ENCODE peak calls at places on chromosomes 13 and 19, in six cellular contexts. D is breast epithelium, Y is stomach, R is heart right ventricle, T is mesendoderm, X is uterus. P is an unnamed sample.

GRCh38 chr19:1775951-1776605 is 22.8 kb downstream of the ONECUT3 start:
- DNase-seq in T (no peak), X (no peak), D (no peak), Y (no peak), R (no peak), P (no peak)

GRCh38 chr19:5966215-5966614 is 11.7 kb downstream of the RANBP3 start:
- DNase-seq in Y (no peak), X (peak; percentile 62), R (no peak), T (no peak), D (no peak), P (no peak)

GRCh38 chr19:802497-802887 is 5.2 kb downstream of the PTBP1 start:
- DNase-seq in Y (no peak), D (no peak), T (no peak), X (no peak), R (no peak), P (no peak)

GRCh38 chr19:34428549-34429285 is 536 bp downstream of the UBA2 start:
- DNase-seq in X (peak; percentile 17), R (peak; percentile 25), T (peak; percentile 36), D (no peak), Y (peak; percentile 31), P (peak; percentile 51)

GRCh38 chr13:76937416-76937815 is 10.9 kb upstream of the ACOD1 start:
- DNase-seq in X (no peak), Y (no peak), T (no peak), R (no peak), D (no peak), P (no peak)

GRCh38 chr13:30963794-30964193 is 31.3 kb downstream of the TEX26 start:
- DNase-seq in D (no peak), X (no peak), R (no peak), T (no peak), Y (peak; percentile 46), P (no peak)

GRCh38 chr13:68810660-68811059 is 1297.0 kb upstream of the ATXN8OS start:
- DNase-seq in R (no peak), D (no peak), Y (no peak), T (peak; percentile 60), X (no peak), P (no peak)

GRCh38 chr13:23025848-23026608 is 154.8 kb upstream of the SGCG start:
- DNase-seq in R (no peak), X (no peak), D (no peak), Y (no peak), T (peak; percentile 49), P (no peak)

GRCh38 chr13:23513460-23513859 is 56.8 kb upstream of the TNFRSF19 start:
- DNase-seq in T (no peak), Y (no peak), X (no peak), R (no peak), D (no peak), P (no peak)

GRCh38 chr19:15280048-15280725 is 47.9 kb upstream of the EPHX3 start:
- DNase-seq in X (no peak), R (no peak), T (peak; percentile 85), Y (no peak), D (no peak), P (peak; percentile 83)

GRCh38 chr13:91719033-91719432 is 320.6 kb downstream of the GPC5 start:
- DNase-seq in Y (no peak), D (no peak), T (peak; percentile 31), R (no peak), X (no peak), P (no peak)

GRCh38 chr13:26971990-26972888 is 199.4 kb downstream of the USP12 start:
- DNase-seq in X (no peak), Y (peak; percentile 69), T (peak; percentile 84), D (no peak), R (no peak), P (no peak)

GRCh38 chr13:114146629-114147028 is 14.2 kb upstream of the RASA3 start:
- DNase-seq in R (no peak), T (peak; percentile 51), D (no peak), Y (no peak), X (no peak), P (peak; percentile 50)

GRCh38 chr13:102856603-102857002 is 10.8 kb downstream of the ERCC5 start:
- DNase-seq in R (peak; percentile 71), Y (peak; percentile 48), T (no peak), X (no peak), D (no peak), P (no peak)

GRCh38 chr13:46124531-46124966 is 19.7 kb upstream of the CPB2 start:
- DNase-seq in X (no peak), R (no peak), T (no peak), Y (no peak), D (no peak), P (no peak)

GRCh38 chr13:29566206-29566605 is 29.3 kb downstream of the SLC7A1 start:
- DNase-seq in D (no peak), T (no peak), Y (no peak), R (no peak), X (no peak), P (no peak)

DNA sequence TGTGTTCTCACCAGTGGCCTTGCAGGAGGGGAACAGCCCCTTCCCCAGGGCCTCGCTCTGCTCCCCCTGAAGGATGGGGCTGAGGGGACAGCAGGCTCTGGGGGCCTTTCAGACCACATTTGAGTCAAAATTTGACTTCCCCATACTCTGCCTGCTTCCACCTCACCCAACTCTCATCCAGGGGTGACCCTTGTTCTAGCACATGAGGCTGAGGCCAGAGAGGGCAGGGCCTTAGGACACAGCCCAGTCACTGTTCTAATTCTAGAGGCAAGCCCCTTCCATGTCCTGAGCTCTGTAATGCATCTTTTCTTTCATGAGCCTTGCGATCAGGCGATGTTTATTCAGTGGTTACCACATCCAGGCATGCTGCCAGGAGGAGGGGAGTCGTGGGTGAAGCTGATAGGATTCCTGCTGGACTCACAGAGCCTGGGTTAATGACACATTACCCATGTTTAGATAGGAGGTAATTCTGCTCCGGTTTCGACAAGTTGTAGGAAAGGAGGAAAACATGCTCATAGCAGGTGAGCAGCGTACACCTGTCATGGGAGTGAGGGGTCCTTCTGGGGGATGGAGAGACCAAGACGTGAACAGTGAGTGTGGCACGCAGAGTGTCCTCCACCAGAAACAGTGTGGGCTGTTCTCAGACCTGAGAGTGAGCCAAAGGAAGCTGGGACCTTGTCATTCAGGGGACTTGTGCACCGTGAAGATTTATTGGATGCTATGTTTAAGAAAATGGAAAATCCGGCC is 9.3 kb downstream of the RPS9 start:
- DNase-seq in R (peak; percentile 82), Y (peak; percentile 97), X (peak; percentile 80), D (peak; percentile 75), T (peak; percentile 36), P (peak; percentile 93)
- H3K27ac ChIP-seq in R (peak overlapping the region; percentile 65), Y (peak overlapping the region; percentile 81), X (peak overlapping the region; percentile 63), D (peak overlapping the region; percentile 71), T (no peak overlapping the region), P (peak overlapping the region; percentile 58)

GRCh38 chr13:51588406-51588949 is 4.2 kb downstream of the WDFY2 start:
- DNase-seq in D (no peak), X (no peak), T (no peak), R (no peak), Y (no peak), P (no peak)

GRCh38 chr13:51590231-51590630 is 6.0 kb downstream of the WDFY2 start:
- DNase-seq in R (no peak), D (no peak), Y (no peak), T (no peak), X (no peak), P (no peak)

GRCh38 chr13:51587372-51587771 is 3.1 kb downstream of the WDFY2 start:
- DNase-seq in R (no peak), T (no peak), Y (no peak), D (no peak), X (no peak), P (no peak)

GRCh38 chr13:51590966-51591627 is 6.8 kb downstream of the WDFY2 start:
- DNase-seq in T (peak; percentile 78), Y (peak; percentile 41), X (peak; percentile 24), R (peak; percentile 30), D (no peak), P (peak; percentile 35)

GRCh38 chr13:51589793-51590192 is 5.5 kb downstream of the WDFY2 start:
- DNase-seq in D (no peak), X (no peak), T (no peak), R (no peak), Y (no peak), P (no peak)
- H3K4me1 ChIP-seq in D (peaks cover 15% of the 10 kb centered on the region), X (peaks cover 17% of the 10 kb centered on the region), T (peaks cover 8% of the 10 kb centered on the region), R (peaks cover 76% of the 10 kb centered on the region), Y (peaks cover 77% of the 10 kb centered on the region), P (peaks cover 57% of the 10 kb centered on the region)

GRCh38 chr19:29624489-29625210 is 18.6 kb downstream of the POP4 start:
- DNase-seq in D (no peak), X (no peak), T (no peak), Y (no peak), R (no peak), P (no peak)
- H3K27me3 ChIP-seq in D (no peaks in the 10 kb centered on the region), X (no peaks in the 10 kb centered on the region), T (no peaks in the 10 kb centered on the region), Y (no peaks in the 10 kb centered on the region), R (no peaks in the 10 kb centered on the region), P (peaks cover 24% of the 10 kb centered on the region)

GRCh38 chr19:53520163-53520546 is 17.8 kb upstream of the ZNF331 start:
- DNase-seq in T (no peak), D (no peak), Y (no peak), X (peak; percentile 22), R (no peak), P (no peak)
- H3K27ac ChIP-seq in T (peak overlapping the region; percentile 56), D (peak overlapping the region; percentile 86), Y (peak overlapping the region; percentile 88), X (peak overlapping the region; percentile 89), R (peak overlapping the region; percentile 81), P (peak overlapping the region; percentile 83)

DNA sequence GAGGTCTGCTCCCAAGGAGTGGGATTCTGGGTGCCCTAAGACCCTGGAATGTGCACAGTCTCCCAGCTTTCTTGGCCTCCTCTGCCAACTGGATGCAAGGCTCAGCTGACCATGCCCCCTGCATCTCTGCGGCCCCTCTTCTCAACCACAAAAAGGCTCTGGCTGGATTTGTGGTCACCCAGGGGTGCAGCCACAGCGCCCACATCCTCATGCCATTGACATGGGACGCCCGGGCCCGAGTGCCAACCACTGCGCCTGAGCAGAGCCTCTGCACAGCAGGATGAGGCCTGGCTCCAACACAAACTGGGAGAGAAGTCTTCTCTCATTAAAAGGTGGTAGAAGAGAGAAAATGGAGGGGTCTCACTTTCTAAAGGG is 103.5 kb downstream of the FOXO1 start:
- DNase-seq in D (no peak), Y (no peak), T (no peak), R (no peak), X (no peak), P (no peak)
- H3K4me1 ChIP-seq in D (no peaks in the 10 kb centered on the region), Y (peaks cover 64% of the 10 kb centered on the region), T (peaks cover 18% of the 10 kb centered on the region), R (peaks cover 53% of the 10 kb centered on the region), X (peaks cover 15% of the 10 kb centered on the region), P (peaks cover 67% of the 10 kb centered on the region)

GRCh38 chr13:98909016-98909415 is 68.8 kb downstream of the DOCK9 start:
- DNase-seq in R (no peak), Y (no peak), D (no peak), T (no peak), X (no peak), P (no peak)
- H3K27me3 ChIP-seq in R (no peaks in the 10 kb centered on the region), Y (no peaks in the 10 kb centered on the region), D (no peaks in the 10 kb centered on the region), T (no peaks in the 10 kb centered on the region), X (no peaks in the 10 kb centered on the region), P (no peaks in the 10 kb centered on the region)

GRCh38 chr13:32674503-32674902 is 88.3 kb downstream of the PDS5B start:
- DNase-seq in T (no peak), X (no peak), D (no peak), Y (no peak), R (no peak), P (no peak)

GRCh38 chr13:32682130-32682529 is 95.9 kb downstream of the PDS5B start:
- DNase-seq in X (no peak), T (no peak), Y (no peak), D (no peak), R (no peak), P (no peak)

DNA sequence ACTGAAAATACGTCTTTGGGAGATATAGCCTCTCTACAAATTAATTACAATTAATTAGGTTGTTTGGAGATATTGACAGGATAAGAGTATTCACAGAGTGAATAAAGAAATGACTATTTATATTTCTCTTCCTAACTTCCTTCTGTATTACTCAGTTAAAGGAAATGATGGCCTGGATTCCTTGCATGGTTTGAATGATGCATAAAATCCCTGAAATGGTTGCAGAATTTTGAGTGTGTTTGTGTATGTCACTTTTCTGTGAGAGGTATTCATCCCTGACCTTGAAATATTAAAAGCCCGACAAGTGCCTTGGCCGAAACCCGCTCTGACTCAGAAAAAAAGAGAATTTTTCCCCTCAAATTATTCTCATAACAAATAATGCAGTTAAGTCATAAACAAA is 90.0 kb downstream of the PDS5B start:
- DNase-seq in X (no peak), Y (no peak), D (no peak), R (no peak), T (no peak), P (no peak)
- H3K27ac ChIP-seq in X (no peak overlapping the region), Y (no peak overlapping the region), D (no peak overlapping the region), R (no peak overlapping the region), T (no peak overlapping the region), P (no peak overlapping the region)

P was measured in tibial artery.